ENCODE peak calls at places on chromosomes 5 and 9, in seven cellular contexts. Y is psoas muscle; G is pancreas; F is CD4-positive, CD25-positive, alpha-beta regulatory T cell; P is HAP-1; K is GM23248; O is transverse colon. H is an unnamed sample.

GRCh38 chr5:145936401-145937131 is at the start of gene SH3RF2:
- DNase-seq in Y (peak; percentile 54), G (peak; percentile 81), F (peak; percentile 26), P (peak; percentile 8), K (peak; percentile 80), O (peak; percentile 91), H (no peak)

GRCh38 chr5:134647750-134648424 is 698 bp upstream of the SEC24A start:
- DNase-seq in Y (peak; percentile 25), G (no peak), F (peak; percentile 65), P (peak; percentile 19), K (peak; percentile 75), O (peak; percentile 11), H (peak; percentile 85)

GRCh38 chr5:34556514-34556782 is 99.7 kb upstream of the RAI14 start:
- DNase-seq in Y (no peak), G (no peak), F (no peak), P (no peak), K (no peak), O (no peak), H (no peak)

GRCh38 chr5:55234171-55234700 is 828 bp upstream of the CCNO start:
- DNase-seq in Y (no peak), G (no peak), F (no peak), P (peak; percentile 29), K (peak; percentile 62), O (peak; percentile 83), H (no peak)

GRCh38 chr5:25516136-25516535 is 871.4 kb upstream of the CDH10 start:
- DNase-seq in Y (no peak), G (no peak), F (no peak), P (no peak), K (no peak), O (no peak), H (no peak)

GRCh38 chr5:172145870-172146747 is 41.9 kb downstream of the STK10 start:
- DNase-seq in Y (no peak), G (peak; percentile 44), F (no peak), P (no peak), K (no peak), O (peak; percentile 41), H (no peak)

GRCh38 chr9:76882686-76883085 is 23.2 kb downstream of the PRUNE2 start:
- DNase-seq in Y (no peak), G (no peak), F (no peak), P (no peak), K (no peak), O (no peak), H (peak; percentile 36)

GRCh38 chr5:158364367-158364766 is 505.4 kb upstream of the CLINT1 start:
- DNase-seq in Y (no peak), G (no peak), F (no peak), P (no peak), K (no peak), O (no peak), H (no peak)

GRCh38 chr9:37290881-37291485 is 131.5 kb upstream of the GRHPR start:
- DNase-seq in Y (no peak), G (no peak), F (no peak), P (no peak), K (peak; percentile 84), O (no peak), H (no peak)

GRCh38 chr9:136352682-136353081 is 10.9 kb downstream of the DNLZ start:
- DNase-seq in Y (no peak), G (no peak), F (no peak), P (no peak), K (no peak), O (no peak), H (no peak)

GRCh38 chr9:119284118-119284517 is 85.1 kb downstream of the BRINP1 start:
- DNase-seq in Y (no peak), G (no peak), F (no peak), P (no peak), K (peak; percentile 55), O (no peak), H (no peak)

GRCh38 chr5:30050056-30050815 is 1143.2 kb upstream of the CDH6 start:
- DNase-seq in Y (no peak), G (no peak), F (no peak), P (no peak), K (no peak), O (no peak), H (no peak)

GRCh38 chr5:69350664-69351063 is 18.1 kb upstream of the CCDC125 start:
- DNase-seq in Y (no peak), G (no peak), F (no peak), P (no peak), K (no peak), O (no peak), H (no peak)

GRCh38 chr9:126609711-126610388 is 3.9 kb upstream of the LMX1B start:
- DNase-seq in Y (no peak), G (peak; percentile 49), F (no peak), P (no peak), K (no peak), O (no peak), H (no peak)

GRCh38 chr9:126611592-126612328 is 2.0 kb upstream of the LMX1B start:
- DNase-seq in Y (peak; percentile 77), G (peak; percentile 93), F (peak; percentile 57), P (peak; percentile 70), K (peak; percentile 79), O (peak; percentile 70), H (no peak)

GRCh38 chr9:126612329-126612812 is 1.4 kb upstream of the LMX1B start:
- DNase-seq in Y (no peak), G (no peak), F (no peak), P (no peak), K (no peak), O (no peak), H (no peak)

GRCh38 chr9:126612813-126613641 is 701 bp upstream of the LMX1B start:
- DNase-seq in Y (no peak), G (no peak), F (no peak), P (no peak), K (peak; percentile 31), O (no peak), H (no peak)

DNA sequence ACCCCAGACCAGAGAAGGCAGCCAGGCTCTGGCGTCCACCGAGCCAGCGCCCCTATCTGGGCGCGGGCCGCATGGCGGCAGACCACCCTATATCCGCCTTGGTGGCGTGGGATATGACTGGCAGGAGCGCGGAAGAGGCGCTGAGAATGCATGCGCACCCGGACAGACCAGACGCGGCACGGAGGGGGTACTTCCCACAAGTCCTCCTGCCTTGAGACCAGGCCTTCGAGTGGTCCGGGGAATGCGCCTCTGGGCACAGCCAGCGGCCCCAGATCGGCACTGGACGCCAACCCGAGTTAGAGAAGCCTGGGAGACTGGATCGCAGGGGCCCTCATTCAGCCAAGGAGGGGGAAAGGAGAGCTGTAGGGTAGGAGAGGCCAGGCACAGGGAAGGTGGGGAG is 2.5 kb upstream of the LMX1B start:
- DNase-seq in Y (no peak), G (no peak), F (no peak), P (no peak), K (no peak), O (no peak), H (no peak)
- H3K27me3 ChIP-seq in Y (peaks cover 72% of the 10 kb centered on the region), G (no peaks in the 10 kb centered on the region), F (peaks cover 15% of the 10 kb centered on the region), P (no peaks in the 10 kb centered on the region), K (peaks cover 33% of the 10 kb centered on the region), O (peaks cover 94% of the 10 kb centered on the region), H (peaks cover 21% of the 10 kb centered on the region)

GRCh38 chr9:135101486-135101885 is 14.0 kb downstream of the OLFM1 start:
- DNase-seq in Y (no peak), G (no peak), F (no peak), P (no peak), K (no peak), O (no peak), H (no peak)
- H3K27me3 ChIP-seq in Y (peaks cover 7% of the 10 kb centered on the region), G (no peaks in the 10 kb centered on the region), F (peaks cover 3% of the 10 kb centered on the region), P (no peaks in the 10 kb centered on the region), K (no peaks in the 10 kb centered on the region), O (no peaks in the 10 kb centered on the region), H (peaks cover 2% of the 10 kb centered on the region)

GRCh38 chr9:133525677-133526076 is 918 bp upstream of the MYMK start:
- DNase-seq in Y (no peak), G (no peak), F (no peak), P (no peak), K (no peak), O (no peak), H (no peak)

GRCh38 chr9:133528001-133528886 is 3.5 kb upstream of the MYMK start:
- DNase-seq in Y (no peak), G (no peak), F (no peak), P (no peak), K (no peak), O (no peak), H (no peak)

GRCh38 chr9:133528887-133529262 is 4.1 kb upstream of the MYMK start:
- DNase-seq in Y (no peak), G (no peak), F (no peak), P (no peak), K (no peak), O (no peak), H (no peak)

GRCh38 chr9:133526721-133527321 is 2.1 kb upstream of the MYMK start:
- DNase-seq in Y (no peak), G (no peak), F (no peak), P (no peak), K (no peak), O (no peak), H (no peak)

GRCh38 chr9:133527444-133527920 is 2.7 kb upstream of the MYMK start:
- DNase-seq in Y (peak; percentile 66), G (no peak), F (no peak), P (no peak), K (no peak), O (no peak), H (no peak)
- H3K27me3 ChIP-seq in Y (peaks cover 54% of the 10 kb centered on the region), G (no peaks in the 10 kb centered on the region), F (no peaks in the 10 kb centered on the region), P (peaks cover 12% of the 10 kb centered on the region), K (peaks cover 61% of the 10 kb centered on the region), O (peaks cover 7% of the 10 kb centered on the region), H (peaks cover 2% of the 10 kb centered on the region)

GRCh38 chr9:21974230-21974541 is 20.0 kb downstream of the CDKN2A start:
- DNase-seq in Y (no peak), G (no peak), F (no peak), P (no peak), K (no peak), O (no peak), H (no peak)
- H3K27me3 ChIP-seq in Y (peaks cover 100% of the 10 kb centered on the region), G (peaks cover 31% of the 10 kb centered on the region), F (peaks cover 76% of the 10 kb centered on the region), P (no peaks in the 10 kb centered on the region), K (peaks cover 62% of the 10 kb centered on the region), O (peaks cover 100% of the 10 kb centered on the region), H (peaks cover 4% of the 10 kb centered on the region)

GRCh38 chr5:132819468-132819867 is 6.4 kb downstream of the SOWAHA start:
- DNase-seq in Y (no peak), G (no peak), F (no peak), P (no peak), K (no peak), O (no peak), H (no peak)
- H3K27me3 ChIP-seq in Y (peaks cover 14% of the 10 kb centered on the region), G (no peaks in the 10 kb centered on the region), F (peaks cover 4% of the 10 kb centered on the region), P (no peaks in the 10 kb centered on the region), K (no peaks in the 10 kb centered on the region), O (peaks cover under 1% of the 10 kb centered on the region), H (no peaks in the 10 kb centered on the region)